ENCODE peak calls at places on chromosomes 12 and 14, in ten cellular contexts. F is right cardiac atrium, I is suprapubic skin, A is tibial artery, D is heart right ventricle, V is mammary epithelial cell, X is endothelial cell of umbilical vein, M is colonic mucosa, Q is transverse colon, L is OCI-LY7. H is an unnamed sample.

GRCh38 chr12:62986844-62987243 is 51.9 kb upstream of the PPM1H start:
- DNase-seq in F (no peak), I (no peak), A (no peak), D (no peak), V (no peak), X (no peak), M (no peak), Q (no peak), L (no peak), H (no peak)

GRCh38 chr12:1277905-1278304 is 286.9 kb downstream of the ERC1 start:
- DNase-seq in F (no peak), I (no peak), A (no peak), D (no peak), V (no peak), X (no peak), M (no peak), Q (no peak), L (peak; percentile 11), H (no peak)

GRCh38 chr12:53047221-53048032 is 2.4 kb upstream of the TNS2 start:
- DNase-seq in F (peak; percentile 95), I (peak; percentile 90), A (peak; percentile 93), D (peak; percentile 85), V (no peak), X (peak; percentile 32), M (peak; percentile 74), Q (peak; percentile 83), L (peak; percentile 74), H (peak; percentile 76)

GRCh38 chr12:97016163-97016562 is 109.1 kb downstream of the NEDD1 start:
- DNase-seq in F (no peak), I (no peak), A (no peak), D (no peak), V (no peak), X (no peak), M (no peak), Q (no peak), L (no peak), H (no peak)

GRCh38 chr12:13099066-13099909 is 4.2 kb downstream of the GSG1 start:
- DNase-seq in F (peak; percentile 53), I (no peak), A (no peak), D (no peak), V (no peak), X (peak; percentile 86), M (no peak), Q (no peak), L (peak; percentile 45), H (no peak)

GRCh38 chr12:115657081-115658013 is 620.1 kb downstream of the MED13L start:
- DNase-seq in F (no peak), I (no peak), A (no peak), D (no peak), V (peak; percentile 52), X (no peak), M (no peak), Q (no peak), L (no peak), H (no peak)

GRCh38 chr14:87989613-87990299 is 3.2 kb downstream of the GALC start:
- DNase-seq in F (no peak), I (no peak), A (no peak), D (no peak), V (peak; percentile 6), X (no peak), M (peak; percentile 42), Q (no peak), L (no peak), H (no peak)

GRCh38 chr12:112018571-112019237 is 5.5 kb downstream of the ERP29 start:
- DNase-seq in F (no peak), I (no peak), A (no peak), D (no peak), V (peak; percentile 60), X (peak; percentile 18), M (no peak), Q (no peak), L (no peak), H (no peak)

GRCh38 chr12:53611304-53611703 is 14.9 kb downstream of the ATF7 start:
- DNase-seq in F (no peak), I (no peak), A (no peak), D (no peak), V (no peak), X (no peak), M (no peak), Q (no peak), L (no peak), H (no peak)

GRCh38 chr14:29475641-29476040 is 452.0 kb downstream of the PRKD1 start:
- DNase-seq in F (no peak), I (no peak), A (no peak), D (no peak), V (peak; percentile 20), X (no peak), M (no peak), Q (no peak), L (no peak), H (no peak)

GRCh38 chr14:102314242-102315011 is 5.1 kb upstream of the ZNF839 start:
- DNase-seq in F (peak; percentile 94), I (peak; percentile 92), A (peak; percentile 90), D (peak; percentile 87), V (peak; percentile 70), X (peak; percentile 82), M (peak; percentile 88), Q (peak; percentile 89), L (peak; percentile 86), H (peak; percentile 83)

GRCh38 chr12:131085125-131085815 is 131.6 kb downstream of the ADGRD1 start:
- DNase-seq in F (peak; percentile 30), I (peak; percentile 50), A (peak; percentile 60), D (peak; percentile 23), V (no peak), X (no peak), M (no peak), Q (no peak), L (no peak), H (no peak)

GRCh38 chr12:95286713-95287112 is 69.1 kb downstream of the VEZT start:
- DNase-seq in F (peak; percentile 51), I (no peak), A (no peak), D (no peak), V (no peak), X (no peak), M (no peak), Q (no peak), L (no peak), H (no peak)

GRCh38 chr12:120496353-120497340 is 734 bp downstream of the DYNLL1 start:
- DNase-seq in F (peak; percentile 88), I (peak; percentile 74), A (peak; percentile 81), D (peak; percentile 71), V (peak; percentile 44), X (peak; percentile 51), M (peak; percentile 73), Q (peak; percentile 65), L (peak; percentile 76), H (peak; percentile 61)

GRCh38 chr14:80211143-80212024 is at the start of gene DIO2:
- DNase-seq in F (peak; percentile 73), I (peak; percentile 66), A (peak; percentile 81), D (peak; percentile 46), V (no peak), X (peak; percentile 3), M (no peak), Q (no peak), L (no peak), H (no peak)

GRCh38 chr12:69330475-69331473 is 17.4 kb upstream of the LYZ start:
- DNase-seq in F (peak; percentile 59), I (no peak), A (no peak), D (no peak), V (no peak), X (peak; percentile 22), M (peak; percentile 81), Q (peak; percentile 74), L (peak; percentile 77), H (no peak)

GRCh38 chr14:24143511-24143910 is 2.1 kb upstream of the EMC9 start:
- DNase-seq in F (no peak), I (no peak), A (no peak), D (no peak), V (no peak), X (no peak), M (no peak), Q (no peak), L (no peak), H (no peak)
- H3K27ac ChIP-seq in F (no peak overlapping the region), I (no peak overlapping the region), A (no peak overlapping the region), D (no peak overlapping the region), V (no peak overlapping the region), X (no peak overlapping the region), M (no peak overlapping the region), Q (no peak overlapping the region), L (no peak overlapping the region), H (no peak overlapping the region)

DNA sequence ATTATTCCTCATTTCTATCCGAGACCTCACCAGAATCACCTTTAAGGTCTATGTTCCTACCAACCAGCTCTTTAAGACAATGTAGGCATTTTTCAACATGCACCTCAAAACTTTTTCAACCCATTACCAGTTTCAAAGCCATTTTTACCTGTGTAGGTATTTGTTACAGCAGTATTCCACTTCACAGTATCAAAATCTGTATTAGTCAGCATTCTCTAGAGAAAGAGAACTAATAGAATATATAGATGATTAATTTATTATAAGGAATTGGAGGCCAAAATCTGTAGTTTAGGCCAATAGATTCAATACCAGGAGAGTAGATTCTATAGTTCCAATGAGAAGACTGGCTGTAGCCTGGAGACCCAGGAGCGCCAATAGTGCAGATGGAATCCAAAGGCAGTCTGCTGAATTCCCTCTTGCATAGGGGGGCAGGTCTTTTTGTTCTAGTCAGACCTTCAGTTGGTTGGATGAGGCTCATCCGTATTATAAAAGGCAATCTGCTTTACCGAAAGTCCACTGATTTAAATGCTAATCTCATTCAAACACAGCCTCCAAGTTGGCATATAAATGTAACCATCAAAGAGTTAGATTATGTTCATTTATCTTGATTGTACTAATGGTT is 151.6 kb upstream of the SYT1 start:
- DNase-seq in F (no peak), I (no peak), A (no peak), D (no peak), V (no peak), X (no peak), M (no peak), Q (no peak), L (no peak), H (no peak)
- H3K4me1 ChIP-seq in F (no peaks in the 10 kb centered on the region), I (no peaks in the 10 kb centered on the region), A (no peaks in the 10 kb centered on the region), D (no peaks in the 10 kb centered on the region), V (no peaks in the 10 kb centered on the region), X (no peaks in the 10 kb centered on the region), M (no peaks in the 10 kb centered on the region), Q (no peaks in the 10 kb centered on the region), L (no peaks in the 10 kb centered on the region), H (no peaks in the 10 kb centered on the region)

DNA sequence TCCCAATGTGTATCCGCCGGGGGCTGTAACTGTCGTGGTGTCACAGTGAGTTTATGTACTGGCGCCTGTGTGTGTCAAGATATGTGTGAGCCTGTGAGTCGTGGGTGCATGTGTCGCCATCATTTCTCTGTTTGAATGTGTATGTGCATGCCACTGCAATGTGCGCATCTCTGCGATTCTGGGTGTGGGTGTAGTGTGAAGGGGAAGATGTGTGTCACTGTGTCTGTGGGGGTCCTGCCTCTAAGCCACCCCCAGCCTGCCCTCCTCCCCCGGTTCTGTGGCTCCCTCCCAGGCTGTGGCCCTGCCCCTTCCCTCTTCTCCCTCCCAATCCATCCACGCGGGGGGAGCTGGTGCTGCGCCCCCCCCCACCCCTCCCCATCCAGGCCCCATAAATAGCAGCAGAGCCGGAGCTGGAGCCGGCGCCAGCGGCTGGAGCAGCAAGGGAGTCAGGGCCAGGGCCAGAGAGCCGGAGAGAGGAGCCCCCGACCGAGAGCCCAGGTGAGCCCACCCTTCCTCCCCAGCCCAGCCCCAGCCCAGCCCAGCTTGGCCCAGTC is at the start of gene CPNE6:
- DNase-seq in F (no peak), I (no peak), A (no peak), D (no peak), V (no peak), X (no peak), M (no peak), Q (no peak), L (no peak), H (no peak)
- H3K4me3 ChIP-seq in F (no peak within 1 kb of the TSS), I (no peak within 1 kb of the TSS), A (peak within 1 kb of the TSS; percentile 16), D (no peak within 1 kb of the TSS), V (no peak within 1 kb of the TSS), X (no peak within 1 kb of the TSS), M (no peak within 1 kb of the TSS), Q (no peak within 1 kb of the TSS), L (no peak within 1 kb of the TSS), H (no peak within 1 kb of the TSS)

GRCh38 chr12:28145211-28145610 is 45.0 kb upstream of the CCDC91 start:
- DNase-seq in F (no peak), I (no peak), A (no peak), D (no peak), V (no peak), X (peak; percentile 5), M (no peak), Q (no peak), L (no peak), H (no peak)
- H3K27ac ChIP-seq in F (no peak overlapping the region), I (no peak overlapping the region), A (no peak overlapping the region), D (no peak overlapping the region), V (no peak overlapping the region), X (no peak overlapping the region), M (no peak overlapping the region), Q (no peak overlapping the region), L (no peak overlapping the region), H (no peak overlapping the region)